ENCODE peak calls at places on chromosomes 7 and 10, in nine cellular contexts. X is T-helper 9 cell; O is ELR; G is EH; N is NCI-H2081; S is activated T-helper 2 cell treated with anti-CD3 and anti-CD28 coated beads, Interferon-gamma antibody, Interleukin-2, Interleukin-4, amounts not matched to agents 10 μg/mL and 5 μg/mL and 100 μg/mL, durations not matched to agents 14 hours and 24 hours and 36 hours; M is BJ; W is stimulated activated CD8-positive, alpha-beta memory T cell treated with anti-CD3 and anti-CD28 coated beads, Interleukin-2, amount 100 ng/mL, for 48 hours; D is progenitor cell of endocrine pancreas. Y is an unnamed sample.

GRCh38 chr10:24963646-24964045 is 11.2 kb upstream of the PRTFDC1 start:
- DNase-seq in G (no peak), N (no peak), X (no peak), D (no peak), S (no peak), W (no peak), O (no peak), M (no peak), Y (no peak)

GRCh38 chr10:101749033-101749432 is 26.9 kb downstream of the FGF8 start:
- DNase-seq in O (peak; percentile 28), N (no peak), W (no peak), X (no peak), G (no peak), S (no peak), D (no peak), M (no peak), Y (no peak)

GRCh38 chr7:130070900-130071622 is 727 bp downstream of the KLHDC10 start:
- DNase-seq in W (no peak), O (peak; percentile 29), M (no peak), N (no peak), X (no peak), D (no peak), S (no peak), G (peak; percentile 26), Y (no peak)

GRCh38 chr10:53223846-53224245 is 451.3 kb upstream of the MBL2 start:
- DNase-seq in W (no peak), M (no peak), G (no peak), D (no peak), X (no peak), O (no peak), S (no peak), N (peak; percentile 85), Y (no peak)

GRCh38 chr7:2011266-2012043 is 221.3 kb downstream of the MAD1L1 start:
- DNase-seq in N (no peak), X (no peak), S (no peak), D (no peak), W (no peak), G (no peak), O (no peak), M (no peak), Y (no peak)

GRCh38 chr7:55104123-55104522 is 85.3 kb downstream of the EGFR start:
- DNase-seq in M (no peak), S (no peak), X (no peak), G (no peak), W (no peak), D (no peak), N (no peak), O (no peak), Y (no peak)

GRCh38 chr7:48389977-48390376 is 218.7 kb downstream of the ABCA13 start:
- DNase-seq in D (no peak), S (no peak), X (no peak), G (peak; percentile 7), M (no peak), N (no peak), W (no peak), O (peak; percentile 7), Y (no peak)

GRCh38 chr10:58577394-58577793 is 64.7 kb downstream of the BICC1 start:
- DNase-seq in M (peak; percentile 44), D (no peak), S (no peak), N (no peak), O (peak; percentile 5), X (no peak), W (no peak), G (peak; percentile 71), Y (no peak)

GRCh38 chr7:91140286-91140685 is 123.9 kb upstream of the FZD1 start:
- DNase-seq in X (no peak), G (no peak), D (no peak), N (no peak), W (no peak), M (no peak), S (no peak), O (no peak), Y (no peak)

GRCh38 chr10:128078136-128078969 is 47.9 kb downstream of the MKI67 start:
- DNase-seq in O (peak; percentile 57), S (no peak), M (no peak), G (peak; percentile 51), D (peak; percentile 47), X (peak; percentile 28), N (peak; percentile 8), W (no peak), Y (no peak)

GRCh38 chr10:43421519-43421918 is 12.5 kb upstream of the HNRNPF start:
- DNase-seq in M (no peak), W (no peak), N (no peak), O (peak; percentile 53), D (no peak), S (no peak), G (no peak), X (no peak), Y (no peak)

Y was measured in HFF-Myc.